ENCODE peak calls at places on chromosomes 1 and 21, in five cellular contexts. X, P, H, B and G are unnamed samples.

GRCh38 chr1:71093938-71094337 is 13.1 kb upstream of the ZRANB2 start:
- DNase-seq in X (no peak), B (no peak), H (peak), P (no peak), G (no peak)

GRCh38 chr1:3922851-3923250 is 22.8 kb upstream of the C1orf174 start:
- DNase-seq in B (no peak), H (no peak), P (no peak), X (no peak), G (no peak)

GRCh38 chr1:46948629-46949282 is 7.5 kb upstream of the CYP4A11 start:
- DNase-seq in X (no peak), H (no peak), B (no peak), P (no peak), G (no peak)

GRCh38 chr1:103489881-103490280 is 35.6 kb upstream of the RNPC3 start:
- DNase-seq in H (peak), X (no peak), B (no peak), P (no peak), G (no peak)

GRCh38 chr1:153465728-153466625 is 5.5 kb upstream of the S100A7 start:
- DNase-seq in X (no peak), P (peak), H (peak), B (peak), G (peak)

GRCh38 chr21:35559128-35559831 is 501.0 kb downstream of the SETD4 start:
- DNase-seq in P (no peak), B (no peak), X (no peak), H (peak), G (no peak)

GRCh38 chr1:177023710-177024109 is 140.8 kb downstream of the ASTN1 start:
- DNase-seq in H (no peak), X (no peak), B (no peak), P (no peak), G (no peak)

GRCh38 chr1:66207484-66207883 is 326.5 kb upstream of the SGIP1 start:
- DNase-seq in B (no peak), H (peak), P (no peak), X (no peak), G (no peak)

GRCh38 chr1:52917156-52917555 is 4.4 kb downstream of the ECHDC2 start:
- DNase-seq in B (no peak), P (no peak), H (peak), X (no peak), G (no peak)

GRCh38 chr1:198776602-198777029 is 137.8 kb downstream of the PTPRC start:
- DNase-seq in B (peak), P (no peak), X (no peak), H (peak), G (no peak)

GRCh38 chr1:23108918-23109533 is 59.6 kb downstream of the LUZP1 start:
- DNase-seq in P (no peak), B (no peak), X (no peak), H (no peak), G (no peak)

GRCh38 chr1:180643693-180644092 is 11.9 kb downstream of the XPR1 start:
- DNase-seq in P (no peak), H (peak), B (no peak), X (no peak), G (no peak)

GRCh38 chr1:108715932-108716331 is 3.2 kb downstream of the FNDC7 start:
- DNase-seq in H (no peak), P (no peak), X (no peak), B (no peak), G (no peak)

GRCh38 chr1:19859876-19860275 is 22.3 kb upstream of the OTUD3 start:
- DNase-seq in H (no peak), X (no peak), P (no peak), B (no peak), G (no peak)

GRCh38 chr21:29499734-29500343 is 201.1 kb downstream of the BACH1 start:
- DNase-seq in B (no peak), X (no peak), H (peak), P (no peak), G (no peak)

GRCh38 chr21:44330698-44331097 is 8.5 kb downstream of the CFAP410 start:
- DNase-seq in H (no peak), X (no peak), B (no peak), P (no peak), G (no peak)

GRCh38 chr1:1213919-1214599 is at the start of gene TNFRSF4:
- DNase-seq in X (no peak), P (no peak), H (no peak), B (no peak), G (no peak)

GRCh38 chr1:36151845-36152203 is 2.5 kb upstream of the TRAPPC3 start:
- DNase-seq in X (no peak), B (no peak), P (peak), H (no peak), G (no peak)

GRCh38 chr1:193437785-193438184 is 251.4 kb upstream of the B3GALT2 start:
- DNase-seq in B (peak), P (no peak), H (no peak), X (no peak), G (no peak)

GRCh38 chr1:93567255-93567918 is 114.2 kb downstream of the BCAR3 start:
- DNase-seq in B (no peak), H (peak), X (no peak), P (no peak), G (no peak)

GRCh38 chr1:46246548-46247432 is 773 bp upstream of the RAD54L start:
- DNase-seq in X (no peak), H (no peak), P (peak), B (peak), G (no peak)

GRCh38 chr1:101407505-101408211 is 170.8 kb downstream of the S1PR1 start:
- DNase-seq in H (no peak), P (peak), X (no peak), B (peak), G (no peak)

GRCh38 chr1:47998396-47998990 is 1.3 kb upstream of the TRABD2B start:
- DNase-seq in X (no peak), H (no peak), B (no peak), P (no peak), G (no peak)

GRCh38 chr1:22509815-22510214 is 53.5 kb upstream of the EPHA8 start:
- DNase-seq in X (no peak), H (peak), P (no peak), B (no peak), G (no peak)

GRCh38 chr1:199948587-199949280 is 78.8 kb upstream of the NR5A2 start:
- DNase-seq in X (no peak), P (peak), B (no peak), H (peak), G (no peak)

GRCh38 chr1:109240158-109241152 is 8.9 kb upstream of the CELSR2 start:
- DNase-seq in P (peak), H (peak), B (no peak), X (peak), G (no peak)

GRCh38 chr1:226549094-226549936 is 751 bp downstream of the STUM start:
- DNase-seq in P (no peak), B (peak), X (no peak), H (no peak), G (no peak)

GRCh38 chr1:84385347-84385746 is 12.9 kb upstream of the DNASE2B start:
- DNase-seq in X (no peak), B (no peak), P (no peak), H (no peak), G (no peak)

GRCh38 chr1:161172776-161173376 is 4.4 kb downstream of the B4GALT3 start:
- DNase-seq in P (no peak), B (no peak), H (peak), X (no peak), G (no peak)

GRCh38 chr1:90000934-90001676 is 6.2 kb downstream of the ZNF326 start:
- DNase-seq in X (no peak), B (no peak), P (peak), H (no peak), G (no peak)

GRCh38 chr1:102858695-102859094 is 249.6 kb downstream of the COL11A1 start:
- DNase-seq in X (no peak), B (no peak), H (no peak), P (no peak), G (no peak)

GRCh38 chr1:31397360-31398095 is 15.5 kb upstream of the SERINC2 start:
- DNase-seq in B (no peak), H (no peak), P (no peak), X (no peak), G (no peak)

GRCh38 chr1:240492832-240493440 is 119.0 kb downstream of the GREM2 start:
- DNase-seq in B (peak), X (no peak), H (peak), P (no peak), G (peak)

GRCh38 chr1:116842654-116843053 is 67.1 kb upstream of the PTGFRN start:
- DNase-seq in P (no peak), X (no peak), B (no peak), H (no peak), G (no peak)
- TF ChIP-seq CTCF in P (no peak), X (no peak), B (no peak), H (no peak), G (no peak)

GRCh38 chr1:205675247-205675646 is 5.1 kb downstream of the SLC45A3 start:
- DNase-seq in P (no peak), X (no peak), H (no peak), B (no peak), G (no peak)

GRCh38 chr1:205670143-205670431 is 10.2 kb downstream of the SLC45A3 start:
- DNase-seq in B (no peak), X (no peak), H (no peak), P (no peak), G (no peak)

GRCh38 chr1:205670611-205671430 is 9.5 kb downstream of the SLC45A3 start:
- DNase-seq in H (no peak), X (no peak), P (no peak), B (peak), G (no peak)

GRCh38 chr1:205672929-205673328 is 7.4 kb downstream of the SLC45A3 start:
- DNase-seq in X (no peak), H (no peak), P (no peak), B (no peak), G (no peak)

GRCh38 chr1:205672395-205672889 is 7.9 kb downstream of the SLC45A3 start:
- DNase-seq in X (no peak), H (no peak), P (no peak), B (no peak), G (no peak)
- TF ChIP-seq CTCF in X (no peak), H (no peak), P (peak), B (no peak), G (no peak)

GRCh38 chr21:42107177-42107880 is 36.2 kb downstream of the UMODL1 start:
- DNase-seq in X (no peak), P (no peak), B (no peak), H (no peak), G (no peak)
- TF ChIP-seq CTCF in X (no peak), P (no peak), B (no peak), H (no peak), G (no peak)

GRCh38 chr1:201896951-201897391 is 8.3 kb downstream of the SHISA4 start:
- DNase-seq in B (no peak), H (peak), X (no peak), P (no peak), G (no peak)
- TF ChIP-seq CTCF in B (no peak), H (no peak), X (no peak), P (peak), G (no peak)

GRCh38 chr1:62273953-62274352 is 45.3 kb downstream of the KANK4 start:
- DNase-seq in X (no peak), B (no peak), H (no peak), P (no peak), G (no peak)

GRCh38 chr1:62269439-62269838 is 49.8 kb downstream of the KANK4 start:
- DNase-seq in B (no peak), P (no peak), X (no peak), H (no peak), G (no peak)

GRCh38 chr1:62271137-62271536 is 48.1 kb downstream of the KANK4 start:
- DNase-seq in H (no peak), B (no peak), X (no peak), P (no peak), G (no peak)

GRCh38 chr1:62274496-62274895 is 44.7 kb downstream of the KANK4 start:
- DNase-seq in B (no peak), X (no peak), H (no peak), P (no peak), G (no peak)

GRCh38 chr1:62271932-62272728 is 47.1 kb downstream of the KANK4 start:
- DNase-seq in H (no peak), B (peak), P (peak), X (no peak), G (no peak)
- TF ChIP-seq CTCF in H (no peak), B (no peak), P (no peak), X (no peak), G (peak)

DNA sequence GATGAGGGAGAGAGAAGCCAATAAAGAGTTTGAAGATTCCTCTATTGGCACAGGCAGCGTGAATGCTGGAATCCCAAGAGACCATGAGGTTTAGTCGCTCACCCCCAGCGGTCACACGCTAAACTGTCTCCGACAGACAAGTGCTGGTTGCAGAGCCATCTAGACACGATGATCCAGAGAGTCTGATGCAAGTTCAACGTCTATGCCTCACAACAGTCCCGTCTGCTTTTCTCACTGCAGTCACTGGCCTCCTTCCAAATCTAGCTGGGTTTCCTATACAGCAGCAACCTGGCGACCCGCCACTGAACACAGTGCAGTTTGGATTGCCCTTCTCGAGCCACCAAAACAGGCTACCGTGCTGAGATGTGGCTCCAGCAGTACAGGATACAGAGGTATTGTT is 98.6 kb upstream of the KRTAP19-8 start:
- DNase-seq in H (peak), P (no peak), B (no peak), X (no peak), G (no peak)
- TF ChIP-seq CTCF in H (no peak), P (no peak), B (peak), X (no peak), G (no peak)

GRCh38 chr1:179583869-179584268 is 7.8 kb upstream of the TDRD5 start:
- DNase-seq in P (no peak), B (no peak), X (no peak), H (no peak), G (no peak)

GRCh38 chr1:179587336-179587735 is 4.3 kb upstream of the TDRD5 start:
- DNase-seq in X (no peak), H (no peak), B (no peak), P (no peak), G (no peak)

GRCh38 chr1:179589524-179589923 is 2.1 kb upstream of the TDRD5 start:
- DNase-seq in X (no peak), P (no peak), B (no peak), H (no peak), G (no peak)

GRCh38 chr1:179588425-179589024 is 3.1 kb upstream of the TDRD5 start:
- DNase-seq in H (no peak), X (no peak), P (no peak), B (no peak), G (no peak)

DNA sequence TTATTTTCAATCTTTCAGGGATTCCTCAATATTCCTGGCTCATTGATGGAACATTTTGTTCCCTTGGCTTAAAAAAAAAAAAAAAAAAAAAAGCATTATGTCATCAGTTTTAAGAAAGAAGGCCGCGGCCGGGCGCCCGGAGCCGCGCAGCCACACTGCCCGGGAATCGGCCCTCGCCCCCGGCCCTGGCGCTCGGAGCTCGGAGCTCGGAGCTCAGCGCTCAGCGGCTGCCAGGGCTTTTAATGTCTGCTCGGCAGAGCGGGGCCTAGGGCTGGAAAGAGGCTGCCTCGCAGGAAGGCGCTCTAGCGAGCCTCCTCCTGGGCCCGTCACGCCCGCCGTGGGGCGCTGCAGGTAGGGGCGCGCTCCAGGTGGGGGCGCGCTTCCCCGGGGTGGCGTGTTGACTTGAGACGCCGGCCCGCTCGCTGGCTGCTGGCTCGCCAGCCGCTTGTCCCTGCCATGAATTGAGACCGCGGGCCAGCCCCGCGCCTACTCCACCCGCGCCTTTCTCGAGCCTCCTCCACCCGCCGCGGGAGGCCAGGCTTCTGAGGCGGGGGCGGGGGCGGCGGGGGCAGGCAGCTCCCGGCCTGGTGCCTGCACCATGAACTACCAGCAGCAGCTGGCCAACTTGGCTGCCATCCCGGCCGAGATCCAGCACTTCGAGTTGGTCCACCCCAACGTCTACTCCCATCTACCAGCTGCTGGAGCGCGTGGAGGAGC is 5.4 kb upstream of the TDRD5 start:
- DNase-seq in H (peak), B (no peak), X (peak), P (no peak), G (peak)
- TF ChIP-seq CTCF in H (peak), B (no peak), X (peak), P (no peak), G (peak)

DNA sequence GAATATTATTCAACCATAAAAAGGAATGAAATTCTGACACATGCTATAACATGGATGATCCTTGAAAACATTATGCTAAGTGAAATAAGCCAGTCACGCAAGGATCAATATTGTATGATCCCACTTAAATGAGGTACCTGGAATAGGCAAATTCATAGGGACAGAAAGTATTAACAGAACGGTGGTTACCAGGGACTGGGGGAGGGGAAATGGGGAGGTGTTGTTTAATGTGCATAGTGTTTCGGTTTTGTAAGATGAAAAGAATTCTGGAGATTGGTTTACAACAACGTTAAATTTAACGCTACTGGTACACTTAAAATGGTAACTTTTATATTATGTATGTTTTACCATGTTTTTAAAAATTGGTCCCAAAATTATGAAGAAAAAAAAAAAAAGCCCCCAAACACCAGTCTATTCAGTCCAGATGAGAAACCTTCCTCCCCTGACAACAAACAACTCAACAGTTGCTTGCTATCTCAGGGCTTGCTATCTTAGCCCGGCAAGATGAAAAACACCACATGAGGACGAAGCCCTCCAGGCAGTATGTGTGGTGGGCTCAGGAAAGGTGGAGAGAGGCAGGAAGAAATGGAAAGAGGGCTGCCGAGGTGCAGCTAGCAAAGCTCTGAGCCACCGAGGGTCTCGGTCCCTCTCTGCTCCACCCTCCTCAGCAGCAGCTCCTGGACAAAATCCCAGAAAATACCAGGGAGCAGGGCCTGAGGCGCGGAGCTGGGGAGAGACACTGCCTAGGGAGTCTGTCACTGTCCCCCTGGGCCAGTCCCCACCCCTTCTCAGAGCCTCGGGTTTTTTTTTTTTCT is 8.5 kb downstream of the NUAK2 start:
- DNase-seq in B (no peak), X (no peak), P (no peak), H (no peak), G (no peak)
- TF ChIP-seq CTCF in B (no peak), X (no peak), P (no peak), H (no peak), G (no peak)

GRCh38 chr1:5620418-5620817 is 371.8 kb downstream of the NPHP4 start:
- DNase-seq in P (no peak), B (no peak), H (no peak), X (no peak), G (no peak)

GRCh38 chr1:5622412-5622811 is 369.8 kb downstream of the NPHP4 start:
- DNase-seq in B (no peak), P (no peak), H (no peak), X (no peak), G (no peak)

GRCh38 chr1:5619469-5619868 is 372.8 kb downstream of the NPHP4 start:
- DNase-seq in B (no peak), P (no peak), X (no peak), H (no peak), G (no peak)

GRCh38 chr1:5621692-5622091 is 370.5 kb downstream of the NPHP4 start:
- DNase-seq in X (no peak), H (no peak), P (no peak), B (no peak), G (no peak)

DNA sequence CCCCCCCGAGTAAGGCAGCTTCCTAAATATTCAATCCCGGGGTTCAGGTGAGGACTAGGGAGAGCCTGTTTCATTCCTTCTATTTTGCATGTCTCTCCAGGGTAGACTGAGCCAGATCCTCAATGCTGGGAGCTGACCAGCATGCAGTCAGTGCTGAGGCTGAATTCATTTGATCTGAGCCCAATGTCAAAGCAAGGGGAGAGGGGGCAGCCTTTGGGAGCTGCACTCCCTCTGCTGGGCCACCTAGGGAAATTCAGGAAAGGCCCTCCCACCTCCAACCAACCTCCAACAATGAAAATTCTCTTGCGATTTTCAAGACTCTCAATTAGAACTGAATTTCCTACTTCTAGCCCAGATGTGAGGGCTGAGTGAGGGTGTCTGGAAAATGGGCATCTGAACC is 371.2 kb downstream of the NPHP4 start:
- DNase-seq in X (no peak), P (peak), H (no peak), B (no peak), G (peak)
- TF ChIP-seq CTCF in X (peak), P (peak), H (no peak), B (no peak), G (peak)